ENCODE peak calls at places on chromosome X, in six cellular contexts. X is stomach, F is fibroblast of pulmonary artery, E is cardiac muscle cell, A is left ventricle myocardium inferior, O is colonic mucosa. Q is an unnamed sample.

GRCh38 chrX:134669378-134670098 is 11.3 kb upstream of the PLAC1 start:
- DNase-seq in E (no peak), X (no peak), F (peak; percentile 90), A (peak; percentile 19), O (no peak), Q (no peak)

GRCh38 chrX:150777328-150777992 is 84.3 kb downstream of the MTMR1 start:
- DNase-seq in E (no peak), F (no peak), A (no peak), X (no peak), O (no peak), Q (no peak)

GRCh38 chrX:53362439-53362838 is 60.0 kb downstream of the SMC1A start:
- DNase-seq in F (no peak), A (no peak), X (no peak), E (no peak), O (no peak), Q (no peak)

GRCh38 chrX:68826113-68826980 is 2.5 kb upstream of the EFNB1 start:
- DNase-seq in O (peak; percentile 17), X (no peak), F (no peak), A (no peak), E (no peak), Q (no peak)

GRCh38 chrX:129540725-129541184 is 696 bp downstream of the OCRL start:
- DNase-seq in A (peak; percentile 13), E (peak; percentile 2), O (peak; percentile 61), F (no peak), X (peak; percentile 31), Q (peak; percentile 22)

GRCh38 chrX:15930585-15930984 is 76.0 kb upstream of the AP1S2 start:
- DNase-seq in O (no peak), X (no peak), E (peak; percentile 29), F (peak; percentile 63), A (no peak), Q (no peak)

GRCh38 chrX:133674726-133675470 is 259.6 kb upstream of the GPC4 start:
- DNase-seq in X (peak; percentile 33), E (peak; percentile 39), A (no peak), F (no peak), O (no peak), Q (peak; percentile 74)

GRCh38 chrX:15277594-15277993 is 7.7 kb upstream of the ASB9 start:
- DNase-seq in X (no peak), E (no peak), O (no peak), F (no peak), A (no peak), Q (no peak)

GRCh38 chrX:139304471-139304870 is 226.1 kb upstream of the F9 start:
- DNase-seq in X (no peak), F (no peak), O (no peak), A (no peak), E (no peak), Q (no peak)

GRCh38 chrX:28920554-28920953 is 333.3 kb downstream of the IL1RAPL1 start:
- DNase-seq in A (no peak), X (no peak), O (no peak), F (peak; percentile 3), E (peak; percentile 53), Q (no peak)

GRCh38 chrX:29653721-29654120 is 561.6 kb upstream of the MAGEB2 start:
- DNase-seq in X (no peak), A (no peak), E (no peak), F (no peak), O (no peak), Q (no peak)

GRCh38 chrX:38109042-38109904 is 102.9 kb downstream of the SYTL5 start:
- DNase-seq in E (no peak), F (no peak), O (peak; percentile 27), X (no peak), A (no peak), Q (no peak)

GRCh38 chrX:147875866-147876596 is 35.7 kb upstream of the FMR1 start:
- DNase-seq in A (no peak), F (peak; percentile 49), X (no peak), O (no peak), E (peak; percentile 1), Q (no peak)

GRCh38 chrX:21798677-21799219 is 40.7 kb upstream of the MBTPS2 start:
- DNase-seq in X (peak; percentile 26), A (no peak), O (no peak), E (no peak), F (peak; percentile 40), Q (peak; percentile 81)

GRCh38 chrX:46912673-46913491 is 661 bp downstream of the JADE3 start:
- DNase-seq in A (peak; percentile 25), X (peak; percentile 45), O (peak; percentile 40), E (peak; percentile 65), F (peak; percentile 39), Q (peak; percentile 74)

GRCh38 chrX:131199086-131199485 is 90.0 kb downstream of the IGSF1 start:
- DNase-seq in X (no peak), E (no peak), F (no peak), A (no peak), O (no peak), Q (no peak)

GRCh38 chrX:331145-331771 is 12.7 kb upstream of the GTPBP6 start:
- DNase-seq in A (peak; percentile 15), X (no peak), O (no peak), E (peak; percentile 39), F (peak; percentile 38), Q (no peak)

GRCh38 chrX:49896951-49897350 is 17.7 kb downstream of the USP27X start:
- DNase-seq in X (no peak), E (no peak), A (no peak), F (no peak), O (no peak), Q (no peak)

GRCh38 chrX:9746148-9746880 is 19.3 kb downstream of the GPR143 start:
- DNase-seq in O (no peak), A (no peak), X (no peak), E (no peak), F (peak; percentile 88), Q (no peak)

GRCh38 chrX:103628386-103629290 is at the start of gene TCEAL1:
- DNase-seq in O (peak; percentile 70), E (peak; percentile 82), X (peak; percentile 58), A (peak; percentile 47), F (peak; percentile 36), Q (peak; percentile 43)

GRCh38 chrX:120790118-120790517 is 85.5 kb downstream of the CT47B1 start:
- DNase-seq in E (peak; percentile 67), A (no peak), F (peak; percentile 86), O (peak; percentile 20), X (peak; percentile 36), Q (peak; percentile 16)

GRCh38 chrX:107686792-107687191 is 58.5 kb downstream of the PRPS1 start:
- DNase-seq in F (peak; percentile 16), E (no peak), A (no peak), X (no peak), O (no peak), Q (peak; percentile 42)

GRCh38 chrX:37380920-37381319 is 31.8 kb downstream of the PRRG1 start:
- DNase-seq in F (peak; percentile 73), O (peak; percentile 32), X (no peak), E (no peak), A (no peak), Q (peak; percentile 48)

GRCh38 chrX:104641176-104641575 is 75.2 kb downstream of the IL1RAPL2 start:
- DNase-seq in F (no peak), X (no peak), E (no peak), A (no peak), O (no peak), Q (peak; percentile 8)

GRCh38 chrX:16239211-16239610 is 71.9 kb downstream of the MAGEB17 start:
- DNase-seq in A (no peak), E (no peak), O (no peak), X (no peak), F (peak; percentile 49), Q (peak; percentile 70)

GRCh38 chrX:42289492-42290385 is 366.4 kb upstream of the CASK start:
- DNase-seq in X (no peak), F (no peak), O (no peak), E (no peak), A (no peak), Q (no peak)

DNA sequence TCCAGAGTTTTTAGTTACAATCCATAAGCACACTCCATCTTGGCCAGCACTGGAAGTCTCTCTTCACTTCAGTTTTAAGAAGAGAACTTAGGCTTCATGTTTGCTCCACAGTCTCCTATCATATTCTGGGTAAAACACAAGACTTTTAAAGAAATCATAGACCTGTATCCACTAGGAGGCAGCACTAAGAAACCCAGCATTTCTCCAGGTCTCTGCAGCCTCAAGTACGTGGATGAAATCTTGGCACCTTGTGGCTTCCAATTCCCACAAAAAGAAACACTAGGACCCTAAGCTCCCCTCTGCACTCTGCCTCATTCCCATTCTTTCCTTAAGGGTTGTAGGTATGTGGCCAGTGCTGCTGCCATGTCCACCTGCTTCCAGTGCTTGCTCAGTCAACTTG is 367.3 kb upstream of the CASK start:
- DNase-seq in A (no peak), O (no peak), F (peak; percentile 4), X (no peak), E (no peak), Q (no peak)
- TF ChIP-seq CTCF in A (no peak), O (no peak), F (peak; percentile 18), X (no peak), E (no peak), Q (no peak)

DNA sequence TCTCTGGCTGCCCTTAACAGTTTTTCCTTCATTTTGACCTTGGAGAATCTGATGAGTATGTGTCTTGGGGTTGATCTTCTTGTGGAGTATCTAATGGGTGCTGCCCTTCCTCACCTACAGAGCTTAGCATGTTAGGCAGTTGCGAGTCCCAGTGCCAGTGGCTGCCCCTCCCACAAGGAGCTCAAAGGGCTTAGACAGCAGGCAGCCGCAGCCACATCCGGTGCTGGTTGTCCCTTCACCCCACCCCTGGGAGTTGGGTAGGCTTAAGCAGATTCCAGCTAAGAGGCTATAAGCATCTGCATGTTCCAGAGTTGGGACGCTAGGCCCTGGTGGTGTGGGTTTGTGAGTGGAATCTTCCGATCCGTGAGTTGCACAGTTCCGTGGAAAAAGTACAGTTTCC is 322.1 kb upstream of the ARX start:
- DNase-seq in O (no peak), A (no peak), F (no peak), E (no peak), X (no peak), Q (no peak)
- TF ChIP-seq CTCF in O (no peak), A (no peak), F (no peak), E (no peak), X (no peak), Q (no peak)

DNA sequence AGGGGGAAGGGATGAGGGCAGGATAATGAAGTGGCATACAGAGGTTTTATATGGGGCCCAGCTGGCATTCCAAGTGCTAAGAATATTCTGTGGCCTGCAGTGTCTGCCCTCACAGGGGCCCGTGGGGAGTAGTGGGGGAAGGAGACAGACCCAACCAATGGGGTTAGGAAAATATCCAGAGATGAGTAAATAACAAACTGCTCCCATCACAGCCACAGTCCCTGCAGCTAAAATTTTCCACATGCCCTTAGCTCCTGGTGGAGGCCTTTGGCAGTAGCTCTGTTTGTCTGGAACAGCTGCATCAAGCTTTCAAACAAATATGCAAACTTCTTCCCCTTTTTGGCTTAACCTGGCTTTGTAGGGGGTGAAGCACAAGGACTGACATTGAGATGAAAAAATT is 3.1 kb downstream of the SRPX2 start:
- DNase-seq in X (no peak), E (no peak), A (no peak), F (peak; percentile 59), O (no peak), Q (no peak)
- TF ChIP-seq CTCF in X (no peak), E (peak; percentile 13), A (no peak), F (peak; percentile 6), O (no peak), Q (no peak)

DNA sequence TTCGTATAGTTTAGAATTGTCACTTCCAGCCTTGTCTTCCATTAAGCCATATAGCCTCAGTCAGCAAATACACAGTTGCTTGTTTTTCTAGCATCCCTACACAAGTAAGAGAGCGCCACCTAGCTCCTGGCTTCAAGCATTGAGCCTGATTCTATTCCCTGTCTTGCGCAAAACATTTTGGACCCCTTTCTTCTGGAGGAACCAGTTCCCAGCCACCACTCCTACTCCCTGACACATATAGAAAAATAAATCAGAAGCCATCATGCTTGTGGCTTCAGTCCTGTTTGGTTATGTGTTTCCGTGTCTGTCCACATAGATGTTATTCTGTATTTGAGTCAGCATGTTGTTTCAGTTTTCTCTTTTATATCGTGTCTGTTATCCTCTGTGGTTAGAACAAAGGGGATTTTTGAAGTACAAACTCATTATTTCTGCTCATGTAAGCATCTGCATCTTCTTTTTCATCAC is 59.9 kb downstream of the GK start:
- DNase-seq in F (peak; percentile 83), A (peak; percentile 18), X (peak; percentile 46), E (peak; percentile 75), O (peak; percentile 55), Q (peak; percentile 70)
- TF ChIP-seq CTCF in F (peak; percentile 75), A (peak; percentile 59), X (peak; percentile 46), E (peak; percentile 72), O (peak; percentile 48), Q (peak; percentile 42)

Q was measured in Calu3.